ENCODE peak calls at places on chromosome 1, in ten cellular contexts. R is ovary, G is cardiac muscle cell, Y is mammary epithelial cell, T is thoracic aorta, P is MG63, D is foreskin fibroblast, V is HCT116, H is adipocyte, O is GM06990. A is an unnamed sample.

GRCh38 chr1:205232122-205232820 is 4.5 kb downstream of the TMCC2 start:
- DNase-seq in P (no peak), T (no peak), O (no peak), Y (no peak), R (no peak), H (no peak), D (no peak), V (no peak), G (no peak), A (peak; percentile 70)

GRCh38 chr1:1040004-1040991 is 20.4 kb downstream of the AGRN start:
- DNase-seq in D (peak; percentile 90), R (peak; percentile 75), T (no peak), V (peak; percentile 61), H (peak; percentile 94), P (peak; percentile 49), G (peak; percentile 85), O (peak; percentile 77), Y (peak; percentile 61), A (no peak)

GRCh38 chr1:112337028-112337531 is 58.9 kb upstream of the CTTNBP2NL start:
- DNase-seq in R (no peak), H (peak; percentile 9), P (peak; percentile 41), O (no peak), G (peak; percentile 77), T (no peak), Y (peak; percentile 53), D (peak; percentile 60), V (peak; percentile 51), A (no peak)

GRCh38 chr1:65469126-65469888 is 48.8 kb downstream of the LEPR start:
- DNase-seq in V (no peak), H (peak; percentile 24), R (no peak), Y (no peak), T (no peak), O (no peak), P (no peak), G (peak; percentile 10), D (peak; percentile 37), A (no peak)

GRCh38 chr1:8239306-8240023 is 78.4 kb upstream of the SLC45A1 start:
- DNase-seq in V (no peak), R (peak; percentile 31), T (no peak), G (peak; percentile 48), Y (no peak), P (no peak), H (no peak), D (peak; percentile 60), O (no peak), A (no peak)

GRCh38 chr1:2271841-2272655 is 43.9 kb downstream of the SKI start:
- DNase-seq in R (no peak), G (no peak), Y (no peak), O (no peak), D (peak; percentile 49), V (no peak), H (no peak), P (no peak), T (no peak), A (no peak)

GRCh38 chr1:214637722-214638473 is 34.9 kb downstream of the CENPF start:
- DNase-seq in D (peak; percentile 80), P (peak; percentile 20), O (no peak), H (peak; percentile 70), R (no peak), Y (peak; percentile 46), T (no peak), G (peak; percentile 77), V (peak; percentile 34), A (no peak)

GRCh38 chr1:209630383-209631219 is 21.6 kb downstream of the LAMB3 start:
- DNase-seq in D (no peak), V (no peak), G (no peak), P (no peak), T (no peak), Y (no peak), H (no peak), R (no peak), O (no peak), A (no peak)

GRCh38 chr1:211705439-211706205 is 30.2 kb upstream of the NEK2 start:
- DNase-seq in Y (peak; percentile 78), H (no peak), O (no peak), V (no peak), D (peak; percentile 51), T (no peak), G (no peak), P (no peak), R (no peak), A (no peak)

GRCh38 chr1:204190212-204191211 is 5.8 kb downstream of the KISS1 start:
- DNase-seq in D (peak; percentile 61), O (no peak), T (no peak), R (peak; percentile 73), H (peak; percentile 60), G (peak; percentile 73), P (no peak), V (no peak), Y (no peak), A (no peak)

GRCh38 chr1:244111008-244111407 is 59.9 kb downstream of the ZBTB18 start:
- DNase-seq in R (no peak), D (no peak), O (no peak), T (no peak), G (no peak), P (no peak), V (no peak), H (no peak), Y (no peak), A (no peak)

GRCh38 chr1:184940226-184940625 is 34.1 kb downstream of the NIBAN1 start:
- DNase-seq in G (no peak), D (peak; percentile 14), H (peak; percentile 65), V (no peak), R (no peak), O (no peak), P (no peak), T (no peak), Y (no peak), A (no peak)

GRCh38 chr1:182962554-182963115 is 9.7 kb upstream of the SHCBP1L start:
- DNase-seq in O (peak; percentile 30), R (peak; percentile 73), V (peak; percentile 79), G (peak; percentile 92), H (peak; percentile 97), P (peak; percentile 81), T (peak; percentile 43), D (peak; percentile 95), Y (peak; percentile 88), A (peak; percentile 84)

GRCh38 chr1:14598498-14599172 is at the start of gene KAZN:
- DNase-seq in O (peak; percentile 54), V (no peak), R (peak; percentile 31), Y (no peak), T (no peak), G (no peak), P (peak; percentile 24), D (peak; percentile 26), H (peak; percentile 11), A (no peak)

GRCh38 chr1:84847253-84848247 is 45.5 kb downstream of the LPAR3 start:
- DNase-seq in R (peak; percentile 36), P (peak; percentile 93), V (peak; percentile 62), D (peak; percentile 99), H (peak; percentile 96), O (no peak), G (peak; percentile 99), T (peak; percentile 18), Y (peak; percentile 98), A (peak; percentile 68)

GRCh38 chr1:220884109-220884980 is 5.1 kb downstream of the HLX start:
- DNase-seq in R (no peak), H (no peak), T (no peak), P (no peak), G (no peak), O (no peak), V (no peak), Y (no peak), D (no peak), A (no peak)

GRCh38 chr1:220880367-220880680 is 1.1 kb downstream of the HLX start:
- DNase-seq in G (no peak), D (no peak), Y (no peak), P (no peak), T (no peak), R (no peak), O (no peak), V (no peak), H (peak; percentile 14), A (no peak)

GRCh38 chr1:220880726-220881506 is 1.7 kb downstream of the HLX start:
- DNase-seq in Y (no peak), D (no peak), V (no peak), H (no peak), R (no peak), G (peak; percentile 62), T (no peak), O (no peak), P (no peak), A (no peak)

GRCh38 chr1:220879509-220880366 is 495 bp downstream of the HLX start:
- DNase-seq in V (no peak), G (peak; percentile 50), Y (peak; percentile 35), O (peak; percentile 43), T (no peak), R (peak; percentile 55), P (peak; percentile 74), H (peak; percentile 83), D (peak; percentile 80), A (no peak)

GRCh38 chr1:220881918-220882891 is 3.0 kb downstream of the HLX start:
- DNase-seq in V (no peak), H (peak; percentile 67), D (peak; percentile 62), P (no peak), T (no peak), Y (no peak), R (no peak), G (peak; percentile 84), O (no peak), A (no peak)
- H3K4me3 ChIP-seq in V (no peak overlapping the region), H (peak overlapping the region; percentile 92), D (no peak overlapping the region), P (no peak overlapping the region), T (peak overlapping the region; percentile 89), Y (no peak overlapping the region), R (no peak overlapping the region), G (no peak overlapping the region), O (no peak overlapping the region), A (no peak overlapping the region)

GRCh38 chr1:26158271-26159112 is at the start of gene FAM110D:
- DNase-seq in T (no peak), O (no peak), H (no peak), G (no peak), Y (no peak), V (no peak), R (no peak), D (no peak), P (no peak), A (no peak)
- H3K4me3 ChIP-seq in T (peak within 1 kb of the TSS; percentile 22), O (no peak within 1 kb of the TSS), H (no peak within 1 kb of the TSS), G (peak within 1 kb of the TSS; percentile 23), Y (no peak within 1 kb of the TSS), V (peak within 1 kb of the TSS; percentile 13), R (no peak within 1 kb of the TSS), D (no peak within 1 kb of the TSS), P (no peak within 1 kb of the TSS), A (peak within 1 kb of the TSS; percentile 1)

GRCh38 chr1:198959032-198959431 is 320.2 kb downstream of the PTPRC start:
- DNase-seq in D (no peak), Y (no peak), H (no peak), V (no peak), R (no peak), T (no peak), P (no peak), O (no peak), G (no peak), A (no peak)

GRCh38 chr1:198955085-198955484 is 316.2 kb downstream of the PTPRC start:
- DNase-seq in P (no peak), O (no peak), V (no peak), T (no peak), Y (no peak), H (no peak), G (no peak), R (no peak), D (no peak), A (no peak)

GRCh38 chr1:198959676-198960075 is 320.8 kb downstream of the PTPRC start:
- DNase-seq in O (no peak), V (no peak), T (no peak), D (no peak), P (no peak), G (no peak), H (no peak), R (no peak), Y (no peak), A (no peak)
- H3K4me3 ChIP-seq in O (no peak overlapping the region), V (no peak overlapping the region), T (no peak overlapping the region), D (no peak overlapping the region), P (no peak overlapping the region), G (no peak overlapping the region), H (no peak overlapping the region), R (no peak overlapping the region), Y (no peak overlapping the region), A (no peak overlapping the region)

GRCh38 chr1:217021400-217021799 is 298.2 kb upstream of the ESRRG start:
- DNase-seq in O (no peak), R (no peak), P (no peak), D (no peak), T (no peak), Y (no peak), G (no peak), V (no peak), H (no peak), A (no peak)
- H3K4me3 ChIP-seq in O (no peak overlapping the region), R (no peak overlapping the region), P (no peak overlapping the region), D (no peak overlapping the region), T (no peak overlapping the region), Y (no peak overlapping the region), G (no peak overlapping the region), V (no peak overlapping the region), H (no peak overlapping the region), A (no peak overlapping the region)

A was measured in lower leg skin.